ENCODE peak calls at places on chromosome 4, in seven cellular contexts. Z is endothelial cell, H is RWPE2, D is foreskin fibroblast, I is psoas muscle, A is endodermal cell, Q is lower lobe of right lung. N is an unnamed sample.

GRCh38 chr4:48360285-48360965 is 19.1 kb downstream of the SLAIN2 start:
- DNase-seq in Z (no peak), H (no peak), D (peak; percentile 71), I (no peak), A (no peak), Q (no peak), N (no peak)

GRCh38 chr4:139528377-139529005 is 27.5 kb downstream of the SETD7 start:
- DNase-seq in Z (no peak), H (no peak), D (peak; percentile 91), I (peak; percentile 66), A (no peak), Q (no peak), N (no peak)

GRCh38 chr4:147787204-147787603 is 55.3 kb downstream of the ARHGAP10 start:
- DNase-seq in Z (no peak), H (no peak), D (peak; percentile 52), I (peak; percentile 52), A (peak; percentile 55), Q (no peak), N (no peak)

GRCh38 chr4:86670739-86671138 is 76.6 kb downstream of the PTPN13 start:
- DNase-seq in Z (no peak), H (no peak), D (peak; percentile 58), I (no peak), A (no peak), Q (no peak), N (no peak)

GRCh38 chr4:21795091-21795490 is 153.5 kb downstream of the KCNIP4 start:
- DNase-seq in Z (no peak), H (no peak), D (peak; percentile 23), I (no peak), A (no peak), Q (no peak), N (no peak)

GRCh38 chr4:72312032-72312650 is 256.9 kb downstream of the ADAMTS3 start:
- DNase-seq in Z (no peak), H (peak; percentile 71), D (peak; percentile 94), I (peak; percentile 60), A (peak; percentile 75), Q (peak; percentile 44), N (no peak)

GRCh38 chr4:153222790-153223417 is 18.7 kb downstream of the TRIM2 start:
- DNase-seq in Z (peak; percentile 57), H (no peak), D (no peak), I (peak; percentile 68), A (peak; percentile 84), Q (peak; percentile 68), N (peak; percentile 30)

GRCh38 chr4:6916587-6917444 is 7.2 kb downstream of the TBC1D14 start:
- DNase-seq in Z (no peak), H (no peak), D (no peak), I (no peak), A (peak; percentile 58), Q (peak; percentile 76), N (no peak)

GRCh38 chr4:8376361-8377102 is 64.0 kb downstream of the ACOX3 start:
- DNase-seq in Z (no peak), H (no peak), D (no peak), I (no peak), A (no peak), Q (no peak), N (no peak)

GRCh38 chr4:138561906-138562305 is 319.8 kb upstream of the SLC7A11 start:
- DNase-seq in Z (no peak), H (peak; percentile 42), D (no peak), I (peak; percentile 24), A (no peak), Q (no peak), N (no peak)

GRCh38 chr4:40225497-40225896 is 28.7 kb downstream of the RHOH start:
- DNase-seq in Z (no peak), H (no peak), D (no peak), I (no peak), A (no peak), Q (no peak), N (no peak)

GRCh38 chr4:175034986-175035705 is 117.0 kb downstream of the ADAM29 start:
- DNase-seq in Z (no peak), H (no peak), D (no peak), I (no peak), A (no peak), Q (no peak), N (no peak)

GRCh38 chr4:3294401-3295241 is 1.8 kb downstream of the RGS12 start:
- DNase-seq in Z (no peak), H (peak; percentile 61), D (no peak), I (no peak), A (no peak), Q (no peak), N (no peak)

GRCh38 chr4:94253036-94253435 is 45.4 kb downstream of the SMARCAD1 start:
- DNase-seq in Z (no peak), H (no peak), D (no peak), I (no peak), A (no peak), Q (no peak), N (no peak)

GRCh38 chr4:74623041-74623440 is 171.3 kb downstream of the BTC start:
- DNase-seq in Z (peak; percentile 18), H (no peak), D (no peak), I (no peak), A (peak; percentile 63), Q (no peak), N (no peak)

GRCh38 chr4:57136281-57136680 is 26.1 kb upstream of the IGFBP7 start:
- DNase-seq in Z (no peak), H (no peak), D (peak; percentile 56), I (no peak), A (no peak), Q (no peak), N (no peak)

GRCh38 chr4:4480685-4481393 is 61.0 kb downstream of the STX18 start:
- DNase-seq in Z (no peak), H (no peak), D (peak; percentile 47), I (no peak), A (no peak), Q (no peak), N (no peak)
- TF ChIP-seq CTCF in Z (no peak), H (peak; percentile 52), D (peak; percentile 73), I (peak; percentile 17), A (peak; percentile 67), Q (peak; percentile 11), N (peak; percentile 52)

GRCh38 chr4:183249854-183250253 is 70.2 kb downstream of the CLDN22 start:
- DNase-seq in Z (peak; percentile 35), H (no peak), D (peak; percentile 29), I (no peak), A (no peak), Q (no peak), N (no peak)
- TF ChIP-seq CTCF in Z (peak; percentile 29), H (peak; percentile 49), D (peak; percentile 28), I (peak; percentile 33), A (peak; percentile 66), Q (peak; percentile 43), N (peak; percentile 54)

GRCh38 chr4:87931932-87932331 is 43.6 kb upstream of the SPP1 start:
- DNase-seq in Z (no peak), H (no peak), D (no peak), I (no peak), A (no peak), Q (no peak), N (no peak)
- TF ChIP-seq CTCF in Z (no peak), H (no peak), D (no peak), I (no peak), A (no peak), Q (no peak), N (no peak)

GRCh38 chr4:34328939-34329338 is 1915.4 kb downstream of the ARAP2 start:
- DNase-seq in Z (no peak), H (no peak), D (no peak), I (no peak), A (no peak), Q (no peak), N (no peak)

GRCh38 chr4:34318773-34319172 is 1925.5 kb downstream of the ARAP2 start:
- DNase-seq in Z (no peak), H (no peak), D (no peak), I (no peak), A (no peak), Q (no peak), N (no peak)

GRCh38 chr4:34323549-34324325 is 1920.6 kb downstream of the ARAP2 start:
- DNase-seq in Z (no peak), H (no peak), D (peak; percentile 46), I (no peak), A (peak; percentile 32), Q (no peak), N (no peak)
- TF ChIP-seq CTCF in Z (no peak), H (peak; percentile 32), D (peak; percentile 33), I (no peak), A (peak; percentile 42), Q (no peak), N (no peak)

GRCh38 chr4:63528592-63528991 is 880.7 kb downstream of the TECRL start:
- DNase-seq in Z (no peak), H (no peak), D (no peak), I (no peak), A (no peak), Q (no peak), N (no peak)
- TF ChIP-seq CTCF in Z (no peak), H (peak; percentile 32), D (no peak), I (no peak), A (peak; percentile 61), Q (no peak), N (peak; percentile 36)

GRCh38 chr4:150591284-150591874 is 9.4 kb downstream of the MAB21L2 start:
- DNase-seq in Z (no peak), H (no peak), D (no peak), I (no peak), A (peak; percentile 85), Q (no peak), N (no peak)

GRCh38 chr4:150591904-150592303 is 10.0 kb downstream of the MAB21L2 start:
- DNase-seq in Z (no peak), H (no peak), D (no peak), I (no peak), A (no peak), Q (no peak), N (no peak)

GRCh38 chr4:150589174-150589573 is 7.2 kb downstream of the MAB21L2 start:
- DNase-seq in Z (no peak), H (no peak), D (no peak), I (no peak), A (no peak), Q (no peak), N (no peak)

GRCh38 chr4:150598906-150599305 is 17.0 kb downstream of the MAB21L2 start:
- DNase-seq in Z (no peak), H (no peak), D (no peak), I (no peak), A (no peak), Q (no peak), N (no peak)

DNA sequence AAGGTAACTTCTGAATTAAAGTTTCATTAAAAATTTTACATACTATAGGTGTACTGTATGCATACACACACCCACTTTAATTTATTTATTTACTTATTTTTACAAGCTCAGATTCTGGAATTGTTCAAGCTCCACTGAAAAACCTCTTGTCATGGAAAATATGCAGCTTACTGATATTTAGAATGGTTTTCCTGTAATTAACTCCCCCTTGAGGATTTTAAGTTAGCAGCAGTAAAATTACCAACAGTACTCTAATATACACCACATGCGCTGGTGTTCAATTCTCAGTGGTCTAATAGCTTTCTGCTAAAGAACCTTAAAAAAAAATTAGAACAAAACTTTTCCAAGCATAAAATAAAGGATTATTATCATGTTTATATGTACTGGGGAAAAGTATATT is 12.0 kb downstream of the MAB21L2 start:
- DNase-seq in Z (no peak), H (no peak), D (no peak), I (no peak), A (no peak), Q (no peak), N (no peak)
- TF ChIP-seq CTCF in Z (no peak), H (peak; percentile 29), D (peak; percentile 29), I (no peak), A (peak; percentile 43), Q (no peak), N (no peak)

GRCh38 chr4:120873554-120873953 is 49.0 kb downstream of the PRDM5 start:
- DNase-seq in Z (no peak), H (no peak), D (no peak), I (no peak), A (no peak), Q (no peak), N (no peak)
- TF ChIP-seq CTCF in Z (peak; percentile 18), H (peak; percentile 28), D (peak; percentile 9), I (no peak), A (peak; percentile 64), Q (no peak), N (no peak)

N was measured in progenitor cell of endocrine pancreas.